ENCODE peak calls at places on chromosomes 16 and 17, in six cellular contexts. W is stimulated activated CD8-positive, alpha-beta memory T cell treated with anti-CD3 and anti-CD28 coated beads, Interleukin-2, amount 100 ng/mL, for 48 hours; Z is cardiac muscle cell; Y is IMR-90; A is effector CD4-positive, alpha-beta T cell; E is nephron progenitor cell. I is an unnamed sample.

GRCh38 chr17:17446666-17447155 is 30.1 kb upstream of the MED9 start:
- DNase-seq in W (no peak), Z (no peak), Y (no peak), A (no peak), E (no peak), I (no peak)

GRCh38 chr17:20273741-20274500 is 193.4 kb downstream of the LGALS9B start:
- DNase-seq in W (no peak), Z (no peak), Y (no peak), A (no peak), E (no peak), I (no peak)

GRCh38 chr16:52863000-52863399 is 189.7 kb downstream of the CHD9NB start:
- DNase-seq in W (no peak), Z (no peak), Y (no peak), A (no peak), E (no peak), I (no peak)

GRCh38 chr16:50841081-50841886 is 99.4 kb downstream of the CYLD start:
- DNase-seq in W (peak), Z (peak), Y (no peak), A (peak), E (no peak), I (no peak)

GRCh38 chr17:66076546-66077190 is 115.3 kb downstream of the CEP112 start:
- DNase-seq in W (no peak), Z (no peak), Y (no peak), A (no peak), E (no peak), I (no peak)

GRCh38 chr17:68089881-68090280 is 54.3 kb downstream of the KPNA2 start:
- DNase-seq in W (no peak), Z (no peak), Y (peak), A (no peak), E (no peak), I (no peak)

GRCh38 chr16:14249291-14250032 is 178.3 kb downstream of the MRTFB start:
- DNase-seq in W (no peak), Z (peak), Y (peak), A (peak), E (peak), I (no peak)

GRCh38 chr16:23784811-23785447 is 30.1 kb downstream of the CHP2 start:
- DNase-seq in W (no peak), Z (no peak), Y (peak), A (no peak), E (no peak), I (no peak)

GRCh38 chr17:15274017-15274416 is 8.9 kb upstream of the PMP22 start:
- DNase-seq in W (no peak), Z (no peak), Y (no peak), A (no peak), E (no peak), I (no peak)

GRCh38 chr16:88886311-88886914 is 20.0 kb upstream of the PABPN1L start:
- DNase-seq in W (no peak), Z (no peak), Y (no peak), A (no peak), E (no peak), I (no peak)

GRCh38 chr17:79892457-79893236 is 53.4 kb upstream of the CBX4 start:
- DNase-seq in W (no peak), Z (no peak), Y (no peak), A (no peak), E (no peak), I (no peak)

GRCh38 chr17:18185832-18186231 is 2.2 kb downstream of the ALKBH5 start:
- DNase-seq in W (no peak), Z (no peak), Y (peak), A (no peak), E (no peak), I (no peak)

GRCh38 chr17:38658741-38659345 is 15.9 kb downstream of the EPOP start:
- DNase-seq in W (no peak), Z (no peak), Y (no peak), A (no peak), E (no peak), I (no peak)

GRCh38 chr17:42553161-42553818 is 567 bp downstream of the HSD17B1 start:
- DNase-seq in W (no peak), Z (no peak), Y (no peak), A (no peak), E (peak), I (no peak)

GRCh38 chr16:7270823-7271222 is 61.8 kb upstream of the RBFOX1 start:
- DNase-seq in W (no peak), Z (no peak), Y (no peak), A (no peak), E (no peak), I (no peak)

I was measured in effector memory CD4-positive, alpha-beta T cell.